ENCODE peak calls at places on chromosomes 13 and 19, in five cellular contexts. D is BJ, M is mucosa of descending colon, Y is left lung, Q is hepatocyte. C is an unnamed sample.

GRCh38 chr13:49635599-49636433 is 7.5 kb downstream of the ARL11 start:
- DNase-seq in D (no peak), M (no peak), Y (no peak), Q (no peak), C (no peak)

GRCh38 chr19:2722541-2723344 is 1.6 kb upstream of the DIRAS1 start:
- DNase-seq in D (peak), M (no peak), Y (peak), Q (peak), C (peak)

GRCh38 chr19:2273356-2274184 is 8.4 kb downstream of the PEAK3 start:
- DNase-seq in D (no peak), M (peak), Y (peak), Q (peak), C (peak)

GRCh38 chr19:41876847-41877489 is at the start of gene CD79A:
- DNase-seq in D (no peak), M (peak), Y (no peak), Q (no peak), C (no peak)

GRCh38 chr19:2179095-2179494 is 15.4 kb downstream of the DOT1L start:
- DNase-seq in D (no peak), M (no peak), Y (no peak), Q (no peak), C (no peak)

GRCh38 chr19:42032428-42032827 is 37.6 kb downstream of the GRIK5 start:
- DNase-seq in D (no peak), M (no peak), Y (peak), Q (no peak), C (no peak)

GRCh38 chr19:29845576-29846176 is 33.9 kb downstream of the CCNE1 start:
- DNase-seq in D (no peak), M (peak), Y (no peak), Q (peak), C (peak)

GRCh38 chr19:1591421-1592022 is 1.1 kb downstream of the MBD3 start:
- DNase-seq in D (no peak), M (peak), Y (no peak), Q (peak), C (peak)

GRCh38 chr19:4115818-4116385 is 8.0 kb downstream of the MAP2K2 start:
- DNase-seq in D (no peak), M (no peak), Y (no peak), Q (no peak), C (no peak)

DNA sequence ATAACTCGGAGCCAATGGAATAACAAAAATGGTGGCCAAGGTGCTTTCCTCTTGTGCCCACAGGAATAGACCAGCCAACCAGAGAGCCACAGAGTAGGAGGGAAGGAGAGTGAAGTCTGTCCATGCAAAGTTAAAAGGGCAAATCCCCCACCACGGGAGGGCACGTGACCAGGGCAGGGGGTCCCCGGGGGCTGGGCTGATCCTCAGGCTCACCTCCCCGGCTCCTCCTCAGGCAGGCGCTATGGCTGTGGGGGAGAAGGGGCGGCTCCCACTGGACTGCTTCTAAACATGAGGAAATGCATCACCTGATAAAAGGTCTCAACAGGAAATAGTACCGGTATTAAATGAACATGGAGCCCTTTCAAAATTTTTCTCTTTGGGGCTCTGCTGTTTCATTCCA is 73.2 kb upstream of the SLC15A1 start:
- DNase-seq in D (no peak), M (no peak), Y (no peak), Q (no peak), C (no peak)
- H3K4me3 ChIP-seq in D (no peak), M (no peak), Y (no peak), Q (no peak), C (no peak)

GRCh38 chr19:18488403-18488723 is 33.5 kb downstream of the ELL start:
- DNase-seq in D (no peak), M (no peak), Y (no peak), Q (no peak), C (peak)
- TF ChIP-seq CTCF in D (peak), M (no peak), Y (no peak), Q (no peak), C (peak)

DNA sequence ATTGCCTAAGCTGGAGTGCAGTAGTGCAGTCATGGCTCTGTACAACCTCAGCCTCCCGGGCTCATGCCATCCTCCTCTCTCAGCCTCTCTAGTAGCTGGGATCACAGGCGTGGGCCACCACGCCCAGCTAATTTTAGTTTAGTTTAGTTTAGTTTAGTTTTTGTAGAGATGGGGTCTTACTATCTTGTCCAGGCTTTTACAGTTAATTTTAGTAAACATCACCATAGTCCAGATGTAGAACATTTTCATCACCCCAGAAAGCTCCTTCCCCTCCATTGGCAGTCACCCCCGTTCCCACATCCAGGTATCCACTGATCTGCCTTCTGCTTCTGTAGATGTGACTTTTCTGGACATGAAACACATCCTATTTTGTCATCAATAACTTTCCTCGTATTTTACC is 41.1 kb downstream of the DNM2 start:
- DNase-seq in D (no peak), M (no peak), Y (no peak), Q (no peak), C (no peak)
- H3K4me3 ChIP-seq in D (no peak), M (no peak), Y (no peak), Q (no peak), C (no peak)

GRCh38 chr19:21468791-21469190 is 36.6 kb upstream of the ZNF429 start:
- DNase-seq in D (no peak), M (no peak), Y (no peak), Q (no peak), C (no peak)
- TF ChIP-seq CTCF in D (no peak), M (no peak), Y (no peak), Q (no peak), C (no peak)

GRCh38 chr13:112066624-112067004 is 335 bp upstream of the SOX1 start:
- DNase-seq in D (no peak), M (no peak), Y (peak), Q (peak), C (peak)

GRCh38 chr13:112063807-112064206 is 3.1 kb upstream of the SOX1 start:
- DNase-seq in D (no peak), M (no peak), Y (no peak), Q (no peak), C (no peak)

GRCh38 chr13:112064222-112064621 is 2.7 kb upstream of the SOX1 start:
- DNase-seq in D (no peak), M (no peak), Y (no peak), Q (no peak), C (no peak)

GRCh38 chr13:112065867-112066623 is 904 bp upstream of the SOX1 start:
- DNase-seq in D (no peak), M (no peak), Y (no peak), Q (no peak), C (no peak)

DNA sequence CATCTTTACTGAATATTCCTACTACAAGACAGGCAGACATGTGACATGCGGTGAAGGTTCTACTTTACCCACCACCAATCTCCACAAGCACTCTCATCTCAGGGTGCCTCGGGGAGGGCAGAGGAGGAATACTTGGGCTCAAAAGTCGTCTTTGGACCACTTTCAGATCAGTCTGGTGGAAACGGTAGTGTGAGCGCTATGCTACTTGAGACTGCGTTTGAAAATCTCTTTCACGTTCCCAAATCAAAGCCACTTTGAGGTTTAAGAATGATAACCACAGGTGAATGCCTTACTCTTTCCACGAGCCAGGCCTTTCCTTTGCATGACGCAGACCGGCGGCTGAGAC is 1.5 kb upstream of the SOX1 start:
- DNase-seq in D (no peak), M (no peak), Y (no peak), Q (no peak), C (no peak)
- H3K4me3 ChIP-seq in D (no peak), M (no peak), Y (no peak), Q (no peak), C (no peak)

GRCh38 chr19:13839193-13839937 is 37.6 kb upstream of the NANOS3 start:
- DNase-seq in D (no peak), M (peak), Y (peak), Q (peak), C (peak)
- TF ChIP-seq CTCF in D (no peak), M (no peak), Y (no peak), Q (no peak), C (no peak)

DNA sequence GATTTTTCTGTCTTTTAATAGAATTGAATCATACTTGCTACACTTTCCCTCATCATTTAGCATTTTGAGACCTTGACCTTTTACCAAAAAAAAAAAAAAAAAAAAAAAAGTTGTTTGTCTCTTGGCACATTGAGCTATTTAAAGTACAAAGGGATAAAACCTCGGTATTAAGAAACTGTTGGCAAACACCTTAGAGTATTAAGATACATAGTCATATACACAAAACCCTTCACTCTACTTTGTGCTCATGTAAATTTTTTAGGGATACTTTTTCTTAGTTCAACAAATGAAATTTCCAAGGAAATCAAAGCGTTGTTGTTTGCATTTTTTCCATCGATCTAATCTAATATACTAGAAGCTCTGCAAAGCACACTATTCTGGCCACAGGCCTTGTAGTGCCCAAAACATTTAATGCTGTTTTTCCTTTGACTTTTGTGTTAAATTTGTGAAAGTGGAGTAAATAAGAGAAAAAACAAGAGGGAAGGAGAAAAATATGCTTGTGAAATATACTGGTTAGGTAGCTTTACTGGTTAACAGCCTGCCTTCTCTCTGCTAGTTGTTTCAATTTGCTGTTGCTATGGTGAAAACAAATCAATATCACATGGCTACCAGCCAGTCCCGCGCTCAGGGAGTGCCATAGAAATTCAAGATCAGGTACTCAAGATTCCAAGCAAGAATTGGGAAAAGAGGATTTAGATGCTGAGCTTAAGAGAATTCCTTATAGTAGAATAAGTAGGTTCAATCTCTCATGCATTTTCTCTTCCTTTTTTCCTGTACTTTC is 2.6 kb downstream of the MBNL2 start:
- DNase-seq in D (no peak), M (peak), Y (no peak), Q (peak), C (peak)
- H3K4me3 ChIP-seq in D (peak), M (no peak), Y (peak), Q (peak), C (peak)